ENCODE peak calls at places on chromosomes 3 and 15, in six cellular contexts. One of them, this sample, is unnamed.

GRCh38 chr3:28916713-28917499 is 364.0 kb upstream of the RBMS3 start:
- DNase-seq in sigmoid colon: peak; percentile 83
- DNase-seq in GM23248: peak; percentile 87
- DNase-seq in mesendoderm: peak; percentile 71
- DNase-seq in H7: peak; percentile 21
- DNase-seq in brain microvascular endothelial cell: peak; percentile 80
- DNase-seq in this sample: peak; percentile 59

GRCh38 chr3:59189561-59190338 is 139.9 kb upstream of the CFAP20DC start:
- DNase-seq in H7: no peak
- DNase-seq in GM23248: peak; percentile 20
- DNase-seq in sigmoid colon: no peak
- DNase-seq in mesendoderm: peak; percentile 63
- DNase-seq in brain microvascular endothelial cell: no peak
- DNase-seq in this sample: no peak

GRCh38 chr15:82139823-82140268 is 94.0 kb upstream of the MEX3B start:
- DNase-seq in H7: peak; percentile 31
- DNase-seq in mesendoderm: peak; percentile 62
- DNase-seq in GM23248: peak; percentile 85
- DNase-seq in brain microvascular endothelial cell: peak; percentile 31
- DNase-seq in sigmoid colon: no peak
- DNase-seq in this sample: no peak

GRCh38 chr3:169283902-169284451 is 379.5 kb downstream of the MECOM start:
- DNase-seq in sigmoid colon: no peak
- DNase-seq in mesendoderm: no peak
- DNase-seq in brain microvascular endothelial cell: no peak
- DNase-seq in GM23248: no peak
- DNase-seq in H7: no peak
- DNase-seq in this sample: no peak

GRCh38 chr3:146155022-146155421 is 6.0 kb downstream of the PLOD2 start:
- DNase-seq in brain microvascular endothelial cell: no peak
- DNase-seq in sigmoid colon: no peak
- DNase-seq in H7: no peak
- DNase-seq in mesendoderm: peak; percentile 46
- DNase-seq in GM23248: no peak
- DNase-seq in this sample: no peak

GRCh38 chr3:70000563-70001081 is 1.1 kb downstream of the SAMMSON start:
- DNase-seq in GM23248: no peak
- DNase-seq in sigmoid colon: no peak
- DNase-seq in mesendoderm: no peak
- DNase-seq in brain microvascular endothelial cell: no peak
- DNase-seq in H7: no peak
- DNase-seq in this sample: no peak

GRCh38 chr3:142337994-142338393 is 109.8 kb downstream of the XRN1 start:
- DNase-seq in sigmoid colon: no peak
- DNase-seq in brain microvascular endothelial cell: no peak
- DNase-seq in GM23248: no peak
- DNase-seq in H7: no peak
- DNase-seq in mesendoderm: no peak
- DNase-seq in this sample: no peak

GRCh38 chr15:28876131-28876844 is 9.5 kb upstream of the APBA2 start:
- DNase-seq in H7: peak; percentile 88
- DNase-seq in sigmoid colon: no peak
- DNase-seq in GM23248: no peak
- DNase-seq in mesendoderm: peak; percentile 38
- DNase-seq in brain microvascular endothelial cell: no peak
- DNase-seq in this sample: no peak

GRCh38 chr3:170494766-170495165 is 76.1 kb downstream of the CLDN11 start:
- DNase-seq in brain microvascular endothelial cell: no peak
- DNase-seq in sigmoid colon: no peak
- DNase-seq in mesendoderm: no peak
- DNase-seq in GM23248: peak; percentile 24
- DNase-seq in H7: no peak
- DNase-seq in this sample: no peak

GRCh38 chr3:174425422-174425821 is 433.7 kb upstream of the NAALADL2 start:
- DNase-seq in mesendoderm: no peak
- DNase-seq in GM23248: no peak
- DNase-seq in brain microvascular endothelial cell: no peak
- DNase-seq in sigmoid colon: no peak
- DNase-seq in H7: no peak
- DNase-seq in this sample: no peak

GRCh38 chr15:93900476-93901400 is 330.6 kb upstream of the MCTP2 start:
- DNase-seq in H7: peak; percentile 42
- DNase-seq in GM23248: no peak
- DNase-seq in brain microvascular endothelial cell: no peak
- DNase-seq in mesendoderm: no peak
- DNase-seq in sigmoid colon: no peak
- DNase-seq in this sample: no peak

GRCh38 chr15:68483165-68483564 is 51.2 kb upstream of the ITGA11 start:
- DNase-seq in mesendoderm: no peak
- DNase-seq in H7: no peak
- DNase-seq in sigmoid colon: no peak
- DNase-seq in brain microvascular endothelial cell: no peak
- DNase-seq in GM23248: no peak
- DNase-seq in this sample: no peak

GRCh38 chr15:39022532-39023305 is 458.1 kb upstream of the RASGRP1 start:
- DNase-seq in sigmoid colon: no peak
- DNase-seq in brain microvascular endothelial cell: no peak
- DNase-seq in GM23248: no peak
- DNase-seq in H7: no peak
- DNase-seq in mesendoderm: no peak
- DNase-seq in this sample: no peak

GRCh38 chr15:81930582-81931369 is 115.0 kb downstream of the MEX3B start:
- DNase-seq in brain microvascular endothelial cell: no peak
- DNase-seq in sigmoid colon: no peak
- DNase-seq in mesendoderm: peak; percentile 61
- DNase-seq in H7: no peak
- DNase-seq in GM23248: no peak
- DNase-seq in this sample: no peak

GRCh38 chr15:90001062-90001682 is at the start of gene ZNF710:
- DNase-seq in mesendoderm: peak; percentile 86
- DNase-seq in sigmoid colon: peak; percentile 83
- DNase-seq in H7: peak; percentile 89
- DNase-seq in GM23248: peak; percentile 74
- DNase-seq in brain microvascular endothelial cell: peak; percentile 44
- DNase-seq in this sample: peak; percentile 51

GRCh38 chr15:91021516-91022074 is 799 bp downstream of the VPS33B start:
- DNase-seq in mesendoderm: no peak
- DNase-seq in GM23248: peak; percentile 66
- DNase-seq in H7: no peak
- DNase-seq in brain microvascular endothelial cell: peak; percentile 2
- DNase-seq in sigmoid colon: no peak
- DNase-seq in this sample: no peak

GRCh38 chr3:74048686-74049085 is 423.9 kb upstream of the PDZRN3 start:
- DNase-seq in brain microvascular endothelial cell: no peak
- DNase-seq in H7: no peak
- DNase-seq in GM23248: no peak
- DNase-seq in sigmoid colon: no peak
- DNase-seq in mesendoderm: no peak
- DNase-seq in this sample: no peak

GRCh38 chr15:99511529-99511864 is 54.3 kb upstream of the MEF2A start:
- DNase-seq in brain microvascular endothelial cell: peak; percentile 39
- DNase-seq in sigmoid colon: no peak
- DNase-seq in mesendoderm: no peak
- DNase-seq in H7: no peak
- DNase-seq in GM23248: peak; percentile 66
- DNase-seq in this sample: no peak

GRCh38 chr3:124563376-124563775 is 166.9 kb upstream of the UMPS start:
- DNase-seq in H7: no peak
- DNase-seq in mesendoderm: no peak
- DNase-seq in GM23248: peak; percentile 81
- DNase-seq in sigmoid colon: no peak
- DNase-seq in brain microvascular endothelial cell: peak; percentile 47
- DNase-seq in this sample: no peak

GRCh38 chr3:72606005-72606800 is 242.0 kb downstream of the SHQ1 start:
- DNase-seq in H7: no peak
- DNase-seq in GM23248: no peak
- DNase-seq in mesendoderm: no peak
- DNase-seq in sigmoid colon: no peak
- DNase-seq in brain microvascular endothelial cell: no peak
- DNase-seq in this sample: no peak

GRCh38 chr3:33982269-33982798 is 183.9 kb downstream of the PDCD6IP start:
- DNase-seq in sigmoid colon: no peak
- DNase-seq in GM23248: peak; percentile 16
- DNase-seq in H7: no peak
- DNase-seq in brain microvascular endothelial cell: no peak
- DNase-seq in mesendoderm: no peak
- DNase-seq in this sample: no peak

GRCh38 chr3:152539191-152539764 is 270.5 kb downstream of the MBNL1 start:
- DNase-seq in GM23248: no peak
- DNase-seq in sigmoid colon: no peak
- DNase-seq in brain microvascular endothelial cell: no peak
- DNase-seq in mesendoderm: peak; percentile 58
- DNase-seq in H7: peak; percentile 17
- DNase-seq in this sample: no peak

GRCh38 chr15:78984041-78984440 is 39.2 kb upstream of the CTSH start:
- DNase-seq in H7: no peak
- DNase-seq in GM23248: no peak
- DNase-seq in brain microvascular endothelial cell: no peak
- DNase-seq in mesendoderm: no peak
- DNase-seq in sigmoid colon: no peak
- DNase-seq in this sample: no peak

GRCh38 chr15:56146756-56147155 is 96.9 kb downstream of the RFX7 start:
- DNase-seq in mesendoderm: no peak
- DNase-seq in sigmoid colon: no peak
- DNase-seq in H7: no peak
- DNase-seq in GM23248: peak; percentile 12
- DNase-seq in brain microvascular endothelial cell: no peak
- DNase-seq in this sample: no peak

GRCh38 chr3:177448987-177449975 is 252.0 kb upstream of the TBL1XR1 start:
- DNase-seq in mesendoderm: peak; percentile 77
- DNase-seq in H7: no peak
- DNase-seq in sigmoid colon: no peak
- DNase-seq in GM23248: no peak
- DNase-seq in brain microvascular endothelial cell: peak; percentile 36
- DNase-seq in this sample: peak; percentile 61

GRCh38 chr3:128814514-128815317 is 64.7 kb upstream of the ACAD9 start:
- DNase-seq in mesendoderm: no peak
- DNase-seq in H7: no peak
- DNase-seq in sigmoid colon: no peak
- DNase-seq in brain microvascular endothelial cell: no peak
- DNase-seq in GM23248: no peak
- DNase-seq in this sample: no peak
- H3K36me3 ChIP-seq in mesendoderm: peaks cover 6% of the 10 kb centered on the region
- H3K36me3 ChIP-seq in H7: peaks cover 27% of the 10 kb centered on the region
- H3K36me3 ChIP-seq in sigmoid colon: peaks cover 20% of the 10 kb centered on the region
- H3K36me3 ChIP-seq in brain microvascular endothelial cell: peaks cover 65% of the 10 kb centered on the region
- H3K36me3 ChIP-seq in GM23248: peaks cover 43% of the 10 kb centered on the region
- H3K36me3 ChIP-seq in this sample: peaks cover 16% of the 10 kb centered on the region

DNA sequence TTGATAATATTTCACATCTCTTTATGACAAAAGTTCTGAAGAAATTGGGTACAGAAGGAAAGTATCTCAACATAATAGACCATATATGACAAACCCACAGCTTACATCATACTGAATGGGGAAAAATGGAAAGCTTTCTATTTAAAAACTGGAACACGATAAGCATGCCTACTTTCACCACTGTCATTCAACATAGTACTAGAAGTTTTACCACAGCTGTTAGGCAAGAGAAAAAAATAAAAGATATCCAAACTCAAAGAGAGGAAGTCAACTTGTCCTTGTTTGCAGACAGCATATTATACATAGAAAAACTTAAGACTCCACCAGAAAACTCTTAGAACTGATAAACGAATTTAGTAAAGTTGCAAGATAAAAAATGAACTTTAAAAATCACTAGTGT is 40.3 kb downstream of the COPS2 start:
- DNase-seq in mesendoderm: no peak
- DNase-seq in sigmoid colon: no peak
- DNase-seq in brain microvascular endothelial cell: no peak
- DNase-seq in H7: no peak
- DNase-seq in GM23248: no peak
- DNase-seq in this sample: no peak
- H3K36me3 ChIP-seq in mesendoderm: no peaks in the 10 kb centered on the region
- H3K36me3 ChIP-seq in sigmoid colon: peaks cover 10% of the 10 kb centered on the region
- H3K36me3 ChIP-seq in brain microvascular endothelial cell: peaks cover 8% of the 10 kb centered on the region
- H3K36me3 ChIP-seq in H7: no peaks in the 10 kb centered on the region
- H3K36me3 ChIP-seq in GM23248: peaks cover 38% of the 10 kb centered on the region
- H3K36me3 ChIP-seq in this sample: peaks cover 8% of the 10 kb centered on the region

GRCh38 chr3:182843478-182843877 is 50.2 kb downstream of the ATP11B start:
- DNase-seq in mesendoderm: no peak
- DNase-seq in H7: no peak
- DNase-seq in GM23248: peak; percentile 4
- DNase-seq in brain microvascular endothelial cell: no peak
- DNase-seq in sigmoid colon: no peak
- DNase-seq in this sample: no peak
- H3K36me3 ChIP-seq in mesendoderm: no peaks in the 10 kb centered on the region
- H3K36me3 ChIP-seq in H7: no peaks in the 10 kb centered on the region
- H3K36me3 ChIP-seq in GM23248: peaks cover 22% of the 10 kb centered on the region
- H3K36me3 ChIP-seq in brain microvascular endothelial cell: peaks cover 11% of the 10 kb centered on the region
- H3K36me3 ChIP-seq in sigmoid colon: peaks cover 24% of the 10 kb centered on the region
- H3K36me3 ChIP-seq in this sample: peaks cover 9% of the 10 kb centered on the region

GRCh38 chr15:62528505-62528904 is 363.4 kb upstream of the C2CD4B start:
- DNase-seq in H7: no peak
- DNase-seq in GM23248: no peak
- DNase-seq in mesendoderm: peak; percentile 63
- DNase-seq in sigmoid colon: no peak
- DNase-seq in brain microvascular endothelial cell: no peak
- DNase-seq in this sample: no peak

GRCh38 chr15:62539236-62539635 is 374.2 kb upstream of the C2CD4B start:
- DNase-seq in GM23248: no peak
- DNase-seq in brain microvascular endothelial cell: no peak
- DNase-seq in H7: no peak
- DNase-seq in mesendoderm: no peak
- DNase-seq in sigmoid colon: no peak
- DNase-seq in this sample: no peak

GRCh38 chr15:62534996-62535395 is 369.9 kb upstream of the C2CD4B start:
- DNase-seq in brain microvascular endothelial cell: no peak
- DNase-seq in sigmoid colon: no peak
- DNase-seq in mesendoderm: no peak
- DNase-seq in GM23248: peak; percentile 37
- DNase-seq in H7: no peak
- DNase-seq in this sample: no peak

GRCh38 chr15:62532367-62532766 is 367.3 kb upstream of the C2CD4B start:
- DNase-seq in brain microvascular endothelial cell: no peak
- DNase-seq in sigmoid colon: no peak
- DNase-seq in mesendoderm: no peak
- DNase-seq in H7: no peak
- DNase-seq in GM23248: no peak
- DNase-seq in this sample: no peak

DNA sequence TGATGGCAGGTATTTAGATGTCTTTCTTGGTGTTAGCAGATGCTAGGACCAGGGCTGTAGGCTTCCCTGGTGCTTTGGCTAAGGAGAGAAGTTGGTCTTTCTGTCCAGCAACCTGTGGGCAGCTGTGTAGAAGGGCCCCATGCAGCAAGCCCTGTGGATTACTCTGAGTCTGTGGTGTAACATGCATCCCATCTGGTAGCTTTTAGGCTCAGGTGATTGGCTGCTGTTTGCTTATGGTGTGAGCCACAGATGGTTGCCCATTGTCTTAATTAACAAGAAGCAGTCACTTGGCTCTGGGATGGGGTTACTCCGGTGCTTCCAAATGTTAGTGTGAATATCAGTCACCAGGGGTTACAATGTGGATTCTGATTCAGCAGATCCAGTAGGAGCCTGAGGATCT is 368.6 kb upstream of the C2CD4B start:
- DNase-seq in GM23248: no peak
- DNase-seq in sigmoid colon: no peak
- DNase-seq in mesendoderm: peak; percentile 71
- DNase-seq in H7: no peak
- DNase-seq in brain microvascular endothelial cell: no peak
- DNase-seq in this sample: no peak
- H3K36me3 ChIP-seq in GM23248: no peaks in the 10 kb centered on the region
- H3K36me3 ChIP-seq in sigmoid colon: no peaks in the 10 kb centered on the region
- H3K36me3 ChIP-seq in mesendoderm: no peaks in the 10 kb centered on the region
- H3K36me3 ChIP-seq in H7: no peaks in the 10 kb centered on the region
- H3K36me3 ChIP-seq in brain microvascular endothelial cell: no peaks in the 10 kb centered on the region
- H3K36me3 ChIP-seq in this sample: no peaks in the 10 kb centered on the region

GRCh38 chr3:9386501-9387321 is 10.7 kb upstream of the SETD5 start:
- DNase-seq in brain microvascular endothelial cell: no peak
- DNase-seq in H7: no peak
- DNase-seq in GM23248: no peak
- DNase-seq in mesendoderm: no peak
- DNase-seq in sigmoid colon: no peak
- DNase-seq in this sample: no peak
- H3K36me3 ChIP-seq in brain microvascular endothelial cell: peaks cover 71% of the 10 kb centered on the region
- H3K36me3 ChIP-seq in H7: peaks cover 39% of the 10 kb centered on the region
- H3K36me3 ChIP-seq in GM23248: peaks cover 76% of the 10 kb centered on the region
- H3K36me3 ChIP-seq in mesendoderm: peaks cover 7% of the 10 kb centered on the region
- H3K36me3 ChIP-seq in sigmoid colon: peaks cover 56% of the 10 kb centered on the region
- H3K36me3 ChIP-seq in this sample: peaks cover 20% of the 10 kb centered on the region

This sample was measured in GM06990.